ENCODE peak calls at places on chromosomes 1 and 21, in seven cellular contexts. One of them, this sample, is unnamed.

GRCh38 chr1:221768444-221769066 is 26.7 kb upstream of the DUSP10 start:
- DNase-seq in PC-3: no peak
- DNase-seq in neural progenitor cell: no peak
- DNase-seq in SK-N-SH: no peak
- DNase-seq in GM23338: no peak
- DNase-seq in MM.1S: no peak
- DNase-seq in HCT116: no peak
- DNase-seq in this sample: no peak

GRCh38 chr1:61644303-61644702 is 80.6 kb downstream of the TM2D1 start:
- DNase-seq in PC-3: no peak
- DNase-seq in neural progenitor cell: no peak
- DNase-seq in SK-N-SH: no peak
- DNase-seq in GM23338: no peak
- DNase-seq in MM.1S: no peak
- DNase-seq in HCT116: no peak
- DNase-seq in this sample: no peak

GRCh38 chr1:113940365-113941244 is 11.5 kb downstream of the HIPK1 start:
- DNase-seq in PC-3: no peak
- DNase-seq in neural progenitor cell: no peak
- DNase-seq in SK-N-SH: no peak
- DNase-seq in GM23338: no peak
- DNase-seq in MM.1S: peak; percentile 76
- DNase-seq in HCT116: no peak
- DNase-seq in this sample: no peak

GRCh38 chr1:92194516-92194915 is 23.2 kb upstream of the C1orf146 start:
- DNase-seq in PC-3: no peak
- DNase-seq in neural progenitor cell: no peak
- DNase-seq in SK-N-SH: no peak
- DNase-seq in GM23338: no peak
- DNase-seq in MM.1S: no peak
- DNase-seq in HCT116: no peak
- DNase-seq in this sample: no peak

GRCh38 chr21:28334407-28334806 is 658.3 kb downstream of the LTN1 start:
- DNase-seq in PC-3: peak; percentile 74
- DNase-seq in neural progenitor cell: no peak
- DNase-seq in SK-N-SH: no peak
- DNase-seq in GM23338: no peak
- DNase-seq in MM.1S: no peak
- DNase-seq in HCT116: no peak
- DNase-seq in this sample: no peak

GRCh38 chr1:3992746-3993145 is 92.7 kb upstream of the C1orf174 start:
- DNase-seq in PC-3: no peak
- DNase-seq in neural progenitor cell: no peak
- DNase-seq in SK-N-SH: no peak
- DNase-seq in GM23338: no peak
- DNase-seq in MM.1S: no peak
- DNase-seq in HCT116: no peak
- DNase-seq in this sample: no peak

GRCh38 chr1:88683516-88683847 is 591 bp upstream of the PKN2 start:
- DNase-seq in PC-3: peak; percentile 44
- DNase-seq in neural progenitor cell: no peak
- DNase-seq in SK-N-SH: no peak
- DNase-seq in GM23338: peak; percentile 63
- DNase-seq in MM.1S: peak; percentile 70
- DNase-seq in HCT116: no peak
- DNase-seq in this sample: peak; percentile 59

GRCh38 chr1:177429234-177429633 is 258.5 kb downstream of the BRINP2 start:
- DNase-seq in PC-3: no peak
- DNase-seq in neural progenitor cell: no peak
- DNase-seq in SK-N-SH: no peak
- DNase-seq in GM23338: no peak
- DNase-seq in MM.1S: no peak
- DNase-seq in HCT116: no peak
- DNase-seq in this sample: no peak

GRCh38 chr1:59485171-59485570 is 188.3 kb downstream of the FGGY start:
- DNase-seq in PC-3: no peak
- DNase-seq in neural progenitor cell: no peak
- DNase-seq in SK-N-SH: no peak
- DNase-seq in GM23338: peak; percentile 31
- DNase-seq in MM.1S: no peak
- DNase-seq in HCT116: no peak
- DNase-seq in this sample: no peak

GRCh38 chr1:42379794-42380616 is 587 bp upstream of the RIMKLA start:
- DNase-seq in PC-3: peak; percentile 48
- DNase-seq in neural progenitor cell: peak; percentile 51
- DNase-seq in SK-N-SH: no peak
- DNase-seq in GM23338: peak; percentile 77
- DNase-seq in MM.1S: peak; percentile 7
- DNase-seq in HCT116: no peak
- DNase-seq in this sample: peak; percentile 59

GRCh38 chr1:100924991-100925390 is 29.1 kb downstream of the SLC30A7 start:
- DNase-seq in PC-3: no peak
- DNase-seq in neural progenitor cell: no peak
- DNase-seq in SK-N-SH: no peak
- DNase-seq in GM23338: no peak
- DNase-seq in MM.1S: no peak
- DNase-seq in HCT116: no peak
- DNase-seq in this sample: no peak

GRCh38 chr21:15730484-15731242 is 881 bp downstream of the USP25 start:
- DNase-seq in PC-3: peak; percentile 25
- DNase-seq in neural progenitor cell: no peak
- DNase-seq in SK-N-SH: no peak
- DNase-seq in GM23338: peak; percentile 45
- DNase-seq in MM.1S: peak; percentile 41
- DNase-seq in HCT116: no peak
- DNase-seq in this sample: peak; percentile 12

GRCh38 chr1:85605519-85606413 is 25.2 kb downstream of the CCN1 start:
- DNase-seq in PC-3: peak; percentile 60
- DNase-seq in neural progenitor cell: no peak
- DNase-seq in SK-N-SH: no peak
- DNase-seq in GM23338: no peak
- DNase-seq in MM.1S: no peak
- DNase-seq in HCT116: no peak
- DNase-seq in this sample: peak; percentile 47

GRCh38 chr1:206854401-206855129 is 10.9 kb upstream of the IL20 start:
- DNase-seq in PC-3: no peak
- DNase-seq in neural progenitor cell: no peak
- DNase-seq in SK-N-SH: no peak
- DNase-seq in GM23338: no peak
- DNase-seq in MM.1S: no peak
- DNase-seq in HCT116: no peak
- DNase-seq in this sample: no peak

GRCh38 chr1:242199861-242200458 is 201.1 kb upstream of the MAP1LC3C start:
- DNase-seq in PC-3: no peak
- DNase-seq in neural progenitor cell: no peak
- DNase-seq in SK-N-SH: no peak
- DNase-seq in GM23338: no peak
- DNase-seq in MM.1S: no peak
- DNase-seq in HCT116: no peak
- DNase-seq in this sample: no peak
- TF ChIP-seq CTCF in PC-3: no peak
- TF ChIP-seq CTCF in neural progenitor cell: no peak
- TF ChIP-seq CTCF in SK-N-SH: no peak
- TF ChIP-seq CTCF in GM23338: no peak
- TF ChIP-seq CTCF in MM.1S: no peak
- TF ChIP-seq CTCF in HCT116: no peak
- TF ChIP-seq CTCF in this sample: no peak

GRCh38 chr1:109664671-109665070 is 3.2 kb upstream of the GSTM2 start:
- DNase-seq in PC-3: peak; percentile 60
- DNase-seq in neural progenitor cell: no peak
- DNase-seq in SK-N-SH: no peak
- DNase-seq in GM23338: no peak
- DNase-seq in MM.1S: no peak
- DNase-seq in HCT116: no peak
- DNase-seq in this sample: no peak

GRCh38 chr1:109671067-109671466 is 3.2 kb downstream of the GSTM2 start:
- DNase-seq in PC-3: no peak
- DNase-seq in neural progenitor cell: no peak
- DNase-seq in SK-N-SH: no peak
- DNase-seq in GM23338: no peak
- DNase-seq in MM.1S: peak; percentile 36
- DNase-seq in HCT116: no peak
- DNase-seq in this sample: no peak

GRCh38 chr1:109669246-109669948 is 1.5 kb downstream of the GSTM2 start:
- DNase-seq in PC-3: no peak
- DNase-seq in neural progenitor cell: no peak
- DNase-seq in SK-N-SH: no peak
- DNase-seq in GM23338: no peak
- DNase-seq in MM.1S: no peak
- DNase-seq in HCT116: no peak
- DNase-seq in this sample: no peak

GRCh38 chr1:109668123-109668800 is 405 bp downstream of the GSTM2 start:
- DNase-seq in PC-3: no peak
- DNase-seq in neural progenitor cell: no peak
- DNase-seq in SK-N-SH: no peak
- DNase-seq in GM23338: no peak
- DNase-seq in MM.1S: no peak
- DNase-seq in HCT116: no peak
- DNase-seq in this sample: no peak

DNA sequence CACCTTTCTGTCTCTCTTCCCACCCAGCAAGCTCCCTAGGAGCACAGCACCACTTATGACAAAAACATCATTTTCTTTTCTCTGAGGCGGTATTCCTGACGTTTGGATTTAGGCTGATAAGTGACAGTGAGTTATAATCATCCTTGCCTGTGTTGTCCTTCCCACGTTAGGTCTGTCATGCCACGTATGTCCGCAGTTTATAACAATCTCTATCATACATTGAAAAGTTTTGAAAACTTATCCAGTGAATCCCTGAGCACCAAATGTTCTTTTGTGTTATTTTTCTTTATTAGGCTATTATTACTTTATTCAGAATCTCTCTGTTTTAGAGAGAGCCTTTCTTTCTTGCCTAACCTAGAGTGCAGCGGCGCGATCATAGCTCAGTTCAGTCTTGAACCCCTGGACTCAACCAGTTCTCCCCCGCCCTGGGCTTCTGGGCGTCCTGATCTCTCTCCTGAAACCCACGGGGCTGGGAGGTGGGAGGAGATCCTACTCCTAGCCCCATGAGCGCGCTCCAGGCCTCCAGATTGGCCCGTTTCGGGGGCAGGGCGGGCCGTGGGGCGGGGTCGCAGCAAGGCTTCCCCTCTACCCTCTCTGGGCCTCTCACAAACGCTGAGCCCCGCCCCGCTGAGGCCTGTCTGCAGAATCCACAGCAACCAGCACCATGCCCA is at the start of gene GSTM2:
- DNase-seq in PC-3: peak; percentile 86
- DNase-seq in neural progenitor cell: peak; percentile 95
- DNase-seq in SK-N-SH: peak; percentile 96
- DNase-seq in GM23338: peak; percentile 96
- DNase-seq in MM.1S: peak; percentile 69
- DNase-seq in HCT116: no peak
- DNase-seq in this sample: peak; percentile 94
- TF ChIP-seq EZH2phosphoT487 in PC-3: no peak
- TF ChIP-seq EZH2phosphoT487 in neural progenitor cell: no peak
- TF ChIP-seq EZH2phosphoT487 in SK-N-SH: no peak
- TF ChIP-seq EZH2phosphoT487 in GM23338: no peak
- TF ChIP-seq EZH2phosphoT487 in MM.1S: no peak
- TF ChIP-seq EZH2phosphoT487 in HCT116: no peak
- TF ChIP-seq EZH2phosphoT487 in this sample: no peak

DNA sequence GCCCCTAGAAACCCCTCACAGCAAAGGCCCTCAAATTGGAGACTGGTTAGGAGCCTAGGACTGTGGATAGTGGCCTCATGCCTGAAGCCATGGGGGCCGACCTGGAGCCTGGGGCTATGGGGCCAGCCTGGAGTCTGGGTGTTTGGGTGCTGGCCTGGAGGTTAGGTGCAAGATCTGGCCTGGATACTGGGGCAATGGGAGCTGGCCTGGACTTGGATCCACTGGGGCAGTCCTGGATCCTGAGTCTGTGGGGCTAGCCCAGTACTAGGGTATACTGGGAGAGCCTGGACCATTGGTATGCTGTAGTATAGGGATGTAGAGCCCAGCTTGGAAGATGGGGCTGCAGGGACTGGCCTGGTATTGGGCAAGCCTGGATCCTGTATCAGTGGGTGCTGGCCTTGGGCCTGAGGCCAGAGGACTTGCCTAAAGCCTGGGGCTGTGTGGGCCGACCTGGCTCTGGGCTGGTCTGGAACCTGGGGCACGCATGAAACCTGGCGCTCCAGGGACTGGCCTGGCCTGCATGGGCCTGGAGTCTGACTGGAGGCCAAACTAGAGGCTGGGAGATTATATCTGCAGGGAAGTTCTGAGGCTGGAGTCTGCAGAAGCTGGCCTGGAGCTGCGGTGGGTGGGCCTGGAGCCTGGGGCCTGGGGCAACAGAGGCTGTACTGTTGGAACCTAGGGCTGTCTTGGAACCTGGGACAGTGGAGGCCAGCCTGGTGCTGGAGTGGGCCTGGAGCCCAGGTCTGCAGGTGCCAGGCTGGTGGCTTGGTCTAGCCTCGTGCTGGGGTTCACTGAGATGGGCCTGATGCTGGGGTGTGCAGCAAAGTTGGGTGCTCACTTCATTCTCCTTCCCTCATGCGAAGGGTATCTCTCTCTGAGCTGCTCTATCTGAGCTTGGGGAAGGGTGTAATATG is 12.6 kb upstream of the DENND1B start:
- DNase-seq in PC-3: no peak
- DNase-seq in neural progenitor cell: no peak
- DNase-seq in SK-N-SH: no peak
- DNase-seq in GM23338: no peak
- DNase-seq in MM.1S: no peak
- DNase-seq in HCT116: no peak
- DNase-seq in this sample: no peak
- TF ChIP-seq CTCF in PC-3: no peak
- TF ChIP-seq CTCF in neural progenitor cell: no peak
- TF ChIP-seq CTCF in SK-N-SH: no peak
- TF ChIP-seq CTCF in GM23338: no peak
- TF ChIP-seq CTCF in MM.1S: no peak
- TF ChIP-seq CTCF in HCT116: no peak
- TF ChIP-seq CTCF in this sample: no peak

DNA sequence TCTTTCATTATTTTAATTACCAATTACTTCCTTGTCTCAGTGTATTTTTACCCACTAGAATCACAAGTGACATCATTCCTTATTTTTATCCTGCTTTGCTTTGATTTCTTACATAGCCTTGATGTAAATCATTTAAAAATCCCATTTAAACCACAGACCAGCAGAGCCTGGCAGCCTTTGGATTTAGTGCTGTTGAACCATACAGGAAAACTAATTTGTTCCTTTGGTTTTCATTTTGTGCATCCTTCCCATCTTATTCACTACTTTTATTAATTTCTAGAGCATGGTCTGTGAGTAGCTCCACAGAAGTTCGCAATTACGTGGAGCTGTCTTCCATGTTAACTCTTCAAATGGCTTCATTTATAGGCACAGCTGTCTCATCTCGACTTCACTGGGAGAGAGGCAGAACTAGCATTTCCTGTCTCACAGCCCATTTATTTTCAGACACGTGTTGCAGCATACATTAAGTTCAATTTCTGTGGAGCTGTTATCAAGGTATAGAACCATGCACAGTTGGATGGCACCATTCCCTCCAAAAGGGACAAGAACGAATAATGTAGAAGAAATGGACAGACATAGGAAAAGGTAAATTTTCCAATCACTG is 235.3 kb downstream of the MRPL39 start:
- DNase-seq in PC-3: no peak
- DNase-seq in neural progenitor cell: no peak
- DNase-seq in SK-N-SH: no peak
- DNase-seq in GM23338: no peak
- DNase-seq in MM.1S: no peak
- DNase-seq in HCT116: no peak
- DNase-seq in this sample: no peak
- TF ChIP-seq EZH2phosphoT487 in PC-3: no peak
- TF ChIP-seq EZH2phosphoT487 in neural progenitor cell: no peak
- TF ChIP-seq EZH2phosphoT487 in SK-N-SH: no peak
- TF ChIP-seq EZH2phosphoT487 in GM23338: no peak
- TF ChIP-seq EZH2phosphoT487 in MM.1S: no peak
- TF ChIP-seq EZH2phosphoT487 in HCT116: no peak
- TF ChIP-seq EZH2phosphoT487 in this sample: no peak